ENCODE peak calls at places on chromosomes 4 and X, in four cellular contexts. E, T, Y and G are unnamed samples.

GRCh38 chrX:14504960-14505538 is 24.3 kb upstream of the GLRA2 start:
- DNase-seq in E (no peak), T (no peak), Y (no peak), G (no peak)

GRCh38 chrX:101265869-101266428 is 25.2 kb downstream of the TAF7L start:
- DNase-seq in T (peak; percentile 66), E (no peak), Y (peak; percentile 65), G (peak; percentile 72)

GRCh38 chr4:54110019-54110416 is 10.1 kb downstream of the GSX2 start:
- DNase-seq in E (no peak), T (no peak), Y (no peak), G (no peak)

GRCh38 chrX:10636337-10636736 is 16.0 kb upstream of the MID1 start:
- DNase-seq in T (peak; percentile 69), Y (peak; percentile 78), E (no peak), G (peak; percentile 70)

GRCh38 chr4:2743518-2744445 is 12.4 kb downstream of the TNIP2 start:
- DNase-seq in T (no peak), E (no peak), Y (no peak), G (no peak)

GRCh38 chr4:155428128-155428527 is 51.4 kb upstream of the MAP9 start:
- DNase-seq in Y (no peak), E (no peak), T (no peak), G (no peak)

GRCh38 chr4:47122592-47123291 is 91.4 kb downstream of the GABRB1 start:
- DNase-seq in E (peak; percentile 40), Y (peak; percentile 85), T (peak; percentile 57), G (peak; percentile 21)

GRCh38 chr4:151031831-151032605 is 16.9 kb upstream of the LRBA start:
- DNase-seq in E (no peak), Y (peak; percentile 13), T (peak; percentile 77), G (peak; percentile 23)